ENCODE peak calls at places on chromosomes 4 and X, in seven cellular contexts. A, T, P, F, B, N and M are unnamed samples.

GRCh38 chr4:52051615-52052474 is 741 bp downstream of the SPATA18 start:
- DNase-seq in N (peak), B (peak), T (no peak), F (peak), A (peak), P (peak), M (peak)

GRCh38 chr4:163048447-163048846 is 118.2 kb downstream of the NAF1 start:
- DNase-seq in P (no peak), T (no peak), B (peak), N (no peak), F (peak), A (no peak), M (peak)

GRCh38 chrX:47316276-47317025 is 53.9 kb upstream of the ZNF157 start:
- DNase-seq in N (peak), B (peak), A (no peak), P (no peak), F (no peak), T (no peak), M (peak)

GRCh38 chr4:2878346-2878745 is 34.7 kb downstream of the ADD1 start:
- DNase-seq in A (no peak), P (no peak), T (no peak), N (no peak), B (no peak), F (no peak), M (peak)

GRCh38 chrX:72634321-72634720 is 61.7 kb upstream of the HDAC8 start:
- DNase-seq in F (peak), B (no peak), P (no peak), T (no peak), N (no peak), A (no peak), M (peak)

GRCh38 chr4:74095482-74095881 is 3.5 kb downstream of the CXCL2 start:
- DNase-seq in P (no peak), F (no peak), B (no peak), T (no peak), A (no peak), N (no peak), M (peak)

GRCh38 chr4:188262464-188262863 is 123.2 kb downstream of the TRIML1 start:
- DNase-seq in N (no peak), P (no peak), T (no peak), B (no peak), F (peak), A (no peak), M (no peak)

GRCh38 chr4:107740381-107740780 is 20.3 kb upstream of the PAPSS1 start:
- DNase-seq in P (no peak), A (no peak), B (no peak), N (no peak), F (no peak), T (no peak), M (peak)

GRCh38 chr4:179125870-179126269 is 1683.6 kb upstream of the AGA start:
- DNase-seq in F (no peak), P (no peak), B (no peak), A (no peak), T (no peak), N (no peak), M (no peak)

GRCh38 chr4:154491341-154491679 is 289 bp downstream of the DCHS2 start:
- DNase-seq in N (no peak), B (no peak), P (no peak), F (peak), T (no peak), A (no peak), M (peak)

GRCh38 chr4:139167774-139168444 is 9.1 kb downstream of the ELF2 start:
- DNase-seq in N (no peak), P (no peak), B (no peak), T (no peak), A (no peak), F (peak), M (peak)

GRCh38 chrX:135193740-135194139 is 22.5 kb upstream of the CT55 start:
- DNase-seq in B (no peak), F (no peak), A (no peak), T (no peak), N (no peak), P (no peak), M (no peak)

GRCh38 chr4:155514628-155515027 is 137.9 kb upstream of the MAP9 start:
- DNase-seq in A (no peak), B (no peak), F (no peak), N (no peak), P (no peak), T (no peak), M (no peak)

GRCh38 chr4:10243856-10244255 is 127.3 kb upstream of the WDR1 start:
- DNase-seq in P (no peak), A (no peak), N (no peak), T (no peak), F (no peak), B (no peak), M (no peak)

GRCh38 chrX:43750248-43750676 is 94.2 kb downstream of the MAOA start:
- DNase-seq in N (peak), P (peak), F (peak), T (peak), A (peak), B (peak), M (peak)

GRCh38 chr4:150280975-150281374 is 202.7 kb downstream of the DCLK2 start:
- DNase-seq in P (no peak), B (no peak), N (no peak), A (no peak), T (no peak), F (no peak), M (no peak)

GRCh38 chr4:147809171-147809570 is 77.3 kb downstream of the ARHGAP10 start:
- DNase-seq in F (no peak), B (no peak), A (no peak), T (no peak), N (no peak), P (no peak), M (no peak)

GRCh38 chrX:27619975-27620374 is 29.8 kb downstream of the DCAF8L2 start:
- DNase-seq in T (no peak), A (no peak), P (no peak), B (no peak), N (no peak), F (peak), M (peak)

GRCh38 chrX:41085883-41086626 is 810 bp downstream of the USP9X start:
- DNase-seq in T (peak), F (peak), A (peak), N (no peak), B (peak), P (peak), M (peak)

GRCh38 chr4:182533948-182534347 is 290.7 kb downstream of the TENM3 start:
- DNase-seq in A (no peak), B (no peak), F (peak), P (no peak), T (no peak), N (no peak), M (peak)

GRCh38 chrX:64097891-64098290 is 107.6 kb downstream of the AMER1 start:
- DNase-seq in P (no peak), T (no peak), A (no peak), B (no peak), F (no peak), N (no peak), M (no peak)

GRCh38 chr4:158410272-158410671 is 111.4 kb upstream of the RXFP1 start:
- DNase-seq in T (no peak), N (no peak), P (no peak), F (peak), B (no peak), A (no peak), M (no peak)

GRCh38 chrX:106631615-106632014 is 19.8 kb downstream of the RADX start:
- DNase-seq in T (no peak), F (no peak), N (no peak), A (no peak), P (no peak), B (no peak), M (no peak)

GRCh38 chr4:54402880-54403503 is 173.9 kb downstream of the PDGFRA start:
- DNase-seq in A (peak), N (no peak), P (no peak), T (no peak), F (no peak), B (no peak), M (no peak)

GRCh38 chr4:11611868-11612267 is 183.2 kb upstream of the HS3ST1 start:
- DNase-seq in B (no peak), F (no peak), T (no peak), P (no peak), N (no peak), A (no peak), M (no peak)

GRCh38 chr4:122017296-122017695 is 65.4 kb upstream of the TRPC3 start:
- DNase-seq in A (no peak), P (no peak), B (peak), F (no peak), T (no peak), N (no peak), M (no peak)

GRCh38 chrX:150544835-150545790 is 23.3 kb upstream of the MTM1 start:
- DNase-seq in T (no peak), B (no peak), P (no peak), N (no peak), A (no peak), F (no peak), M (no peak)

GRCh38 chr4:171813195-171813955 is at the start of gene GALNTL6:
- DNase-seq in B (peak), N (peak), A (peak), P (no peak), F (no peak), T (no peak), M (peak)

GRCh38 chrX:136689441-136689840 is 41.5 kb downstream of the CD40LG start:
- DNase-seq in N (peak), A (no peak), F (no peak), P (no peak), B (no peak), T (no peak), M (peak)

GRCh38 chrX:72254835-72255234 is 16.0 kb upstream of the ERCC6L start:
- DNase-seq in F (no peak), A (no peak), T (no peak), P (no peak), N (no peak), B (peak), M (no peak)

GRCh38 chr4:127141857-127142256 is 490.9 kb upstream of the INTU start:
- DNase-seq in T (no peak), B (no peak), P (no peak), A (no peak), N (no peak), F (peak), M (no peak)